ENCODE peak calls at places on chromosomes 3 and 15, in seven cellular contexts. N is IMR-90, V is mesendoderm, C is H9, R is H1, E is mesenchymal stem cell, Z is neuronal stem cell. A is an unnamed sample.

GRCh38 chr15:60819860-60820259 is 340.9 kb upstream of the ICE2 start:
- DNase-seq in Z (no peak), N (no peak), E (no peak), R (no peak), C (no peak), V (no peak), A (no peak)

GRCh38 chr3:103847081-103848062 is 1412.6 kb downstream of the ZPLD1 start:
- DNase-seq in Z (no peak), V (no peak), N (no peak), E (no peak), C (no peak), R (no peak), A (no peak)

GRCh38 chr15:29270169-29270955 is 740 bp upstream of the NSMCE3 start:
- DNase-seq in C (no peak), E (peak; percentile 65), N (peak; percentile 73), Z (no peak), R (no peak), V (no peak), A (peak; percentile 33)

GRCh38 chr3:119601154-119601553 is 3.5 kb downstream of the PLA1A start:
- DNase-seq in R (no peak), N (no peak), C (no peak), Z (no peak), E (no peak), V (no peak), A (no peak)

GRCh38 chr15:39885099-39885777 is 34.8 kb downstream of the GPR176 start:
- DNase-seq in V (no peak), E (no peak), C (no peak), R (no peak), Z (no peak), N (no peak), A (no peak)

GRCh38 chr3:115792206-115792955 is 169.1 kb downstream of the GAP43 start:
- DNase-seq in V (no peak), N (peak; percentile 52), C (no peak), E (peak; percentile 29), R (no peak), Z (no peak), A (no peak)

GRCh38 chr15:39154136-39154770 is 426.6 kb upstream of the THBS1 start:
- DNase-seq in V (no peak), N (no peak), R (no peak), C (no peak), E (no peak), Z (no peak), A (no peak)

GRCh38 chr3:196517919-196518318 is 2.8 kb upstream of the SMCO1 start:
- DNase-seq in C (peak; percentile 53), E (no peak), N (no peak), Z (no peak), R (no peak), V (no peak), A (no peak)

GRCh38 chr3:66490214-66490613 is 10.6 kb downstream of the LRIG1 start:
- DNase-seq in V (no peak), Z (no peak), N (peak; percentile 87), R (no peak), E (peak; percentile 75), C (no peak), A (no peak)

DNA sequence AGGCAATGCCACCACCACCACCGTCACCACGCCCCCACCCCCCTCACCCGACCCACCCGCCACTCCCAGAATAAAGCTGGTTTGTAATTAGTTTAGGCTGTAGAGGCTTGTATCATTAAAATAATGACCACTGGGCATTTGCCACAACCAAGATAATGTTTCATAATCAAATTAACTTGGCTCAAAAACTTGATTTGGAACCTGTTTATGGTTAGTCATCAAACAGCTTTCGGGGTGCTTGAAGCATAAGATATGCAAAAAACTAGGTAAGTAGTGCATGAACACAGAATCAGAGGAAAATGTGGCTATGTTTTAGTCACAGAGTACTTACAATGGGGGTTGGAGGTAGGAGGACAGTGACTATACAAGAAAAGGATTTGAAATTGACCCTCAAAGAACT is 115.1 kb downstream of the FHIT start:
- DNase-seq in C (no peak), R (no peak), N (no peak), E (no peak), Z (no peak), V (no peak), A (no peak)
- H3K18ac ChIP-seq in C (no peak overlapping the region), R (no peak overlapping the region), N (no peak overlapping the region), E (no peak overlapping the region), Z (no peak overlapping the region), V (no peak overlapping the region), A (no peak overlapping the region)

GRCh38 chr3:49607796-49608195 is 53.5 kb downstream of the BSN start:
- DNase-seq in N (no peak), R (no peak), C (no peak), E (no peak), V (no peak), Z (no peak), A (no peak)
- H2BK120ac ChIP-seq in N (no peak overlapping the region), R (no peak overlapping the region), C (no peak overlapping the region), E (no peak overlapping the region), V (no peak overlapping the region), Z (no peak overlapping the region), A (no peak overlapping the region)

GRCh38 chr3:180000500-180000899 is 36.2 kb downstream of the PEX5L start:
- DNase-seq in V (no peak), N (no peak), R (no peak), E (no peak), C (no peak), Z (no peak), A (no peak)

DNA sequence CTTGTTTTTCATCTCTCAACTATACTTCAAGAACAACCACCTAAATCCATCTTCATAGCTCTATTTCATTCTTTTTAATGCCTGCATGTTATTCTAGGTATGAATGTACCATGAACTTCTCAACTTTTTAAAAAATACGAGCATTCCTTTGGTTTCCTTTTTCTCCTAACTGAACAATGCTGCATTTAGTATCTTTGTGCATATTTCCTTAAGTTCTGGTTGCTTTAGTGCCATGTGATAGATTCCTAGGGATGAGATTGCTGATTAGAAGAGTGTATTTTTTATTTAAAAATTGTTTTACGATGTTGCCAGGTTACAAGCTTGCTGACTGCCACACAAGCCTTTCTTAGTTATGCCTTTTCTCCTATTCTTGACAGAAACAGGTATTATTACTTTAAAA is 34.7 kb downstream of the PEX5L start:
- DNase-seq in Z (no peak), C (no peak), R (no peak), N (no peak), V (no peak), E (no peak), A (no peak)
- H3K18ac ChIP-seq in Z (no peak overlapping the region), C (no peak overlapping the region), R (no peak overlapping the region), N (no peak overlapping the region), V (no peak overlapping the region), E (no peak overlapping the region), A (no peak overlapping the region)

GRCh38 chr3:15726881-15727280 is 70.9 kb downstream of the ANKRD28 start:
- DNase-seq in V (no peak), N (no peak), E (no peak), R (no peak), Z (no peak), C (no peak), A (no peak)
- H2BK120ac ChIP-seq in V (no peak overlapping the region), N (no peak overlapping the region), E (no peak overlapping the region), R (no peak overlapping the region), Z (no peak overlapping the region), C (no peak overlapping the region), A (no peak overlapping the region)

GRCh38 chr3:14297784-14298236 is 104.6 kb upstream of the SLC6A6 start:
- DNase-seq in V (peak; percentile 46), Z (no peak), N (no peak), R (no peak), E (no peak), C (no peak), A (no peak)
- H3K18ac ChIP-seq in V (peak overlapping the region; percentile 33), Z (peak overlapping the region; percentile 83), N (no peak overlapping the region), R (peak overlapping the region; percentile 75), E (no peak overlapping the region), C (peak overlapping the region; percentile 53), A (no peak overlapping the region)

GRCh38 chr3:116815321-116815720 is 105.7 kb downstream of the TUSC7 start:
- DNase-seq in C (no peak), N (no peak), R (no peak), E (no peak), V (no peak), Z (no peak), A (peak; percentile 80)

DNA sequence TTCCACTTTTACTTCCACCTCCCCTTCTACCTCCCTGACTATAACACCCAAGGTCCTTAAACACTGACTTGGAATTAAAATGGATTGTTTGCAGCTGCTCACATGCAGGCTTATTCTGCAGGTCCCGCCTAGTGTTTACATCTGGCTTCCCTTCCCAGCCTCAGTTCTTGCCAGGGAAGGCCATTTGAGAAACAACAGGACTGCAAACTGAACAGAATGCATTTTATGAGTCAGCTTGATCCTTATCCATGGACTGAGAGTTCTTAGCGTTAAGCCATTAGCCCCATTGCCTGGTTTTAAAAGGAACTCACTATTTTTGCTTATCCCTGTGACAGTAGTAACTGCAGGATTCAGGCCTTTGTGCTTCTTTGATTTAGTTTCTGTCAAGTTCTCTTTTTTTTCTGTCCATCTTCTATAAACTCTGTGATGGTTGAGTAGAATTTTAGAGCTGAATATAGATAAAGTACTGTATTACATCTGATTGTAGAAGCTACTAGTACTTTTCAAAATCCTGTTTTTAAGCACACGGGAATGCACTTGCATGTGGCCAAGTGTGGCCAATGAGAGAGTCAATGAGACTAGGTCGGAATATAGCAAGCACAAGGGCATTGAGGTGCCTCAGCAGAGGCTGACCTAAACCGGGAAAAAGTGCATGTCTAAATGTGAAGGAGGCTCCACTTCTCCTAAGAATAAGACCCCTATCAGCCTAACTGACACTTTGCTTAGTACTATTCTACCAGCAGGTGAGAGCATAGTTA is 106.4 kb downstream of the TUSC7 start:
- DNase-seq in R (no peak), E (peak; percentile 88), V (no peak), N (peak; percentile 82), Z (no peak), C (no peak), A (peak; percentile 2)
- H2BK120ac ChIP-seq in R (no peak overlapping the region), E (no peak overlapping the region), V (no peak overlapping the region), N (no peak overlapping the region), Z (no peak overlapping the region), C (no peak overlapping the region), A (no peak overlapping the region)

GRCh38 chr3:154904328-154904727 is 175.8 kb upstream of the MME start:
- DNase-seq in C (peak; percentile 32), R (peak; percentile 5), Z (peak; percentile 2), N (peak; percentile 54), E (peak; percentile 36), V (peak; percentile 71), A (peak; percentile 10)
- H3K18ac ChIP-seq in C (no peak overlapping the region), R (no peak overlapping the region), Z (no peak overlapping the region), N (peak overlapping the region; percentile 86), E (no peak overlapping the region), V (no peak overlapping the region), A (no peak overlapping the region)

GRCh38 chr3:35832140-35832571 is 192.8 kb downstream of the ARPP21 start:
- DNase-seq in V (peak; percentile 5), R (no peak), C (no peak), Z (no peak), E (no peak), N (no peak), A (peak; percentile 5)

DNA sequence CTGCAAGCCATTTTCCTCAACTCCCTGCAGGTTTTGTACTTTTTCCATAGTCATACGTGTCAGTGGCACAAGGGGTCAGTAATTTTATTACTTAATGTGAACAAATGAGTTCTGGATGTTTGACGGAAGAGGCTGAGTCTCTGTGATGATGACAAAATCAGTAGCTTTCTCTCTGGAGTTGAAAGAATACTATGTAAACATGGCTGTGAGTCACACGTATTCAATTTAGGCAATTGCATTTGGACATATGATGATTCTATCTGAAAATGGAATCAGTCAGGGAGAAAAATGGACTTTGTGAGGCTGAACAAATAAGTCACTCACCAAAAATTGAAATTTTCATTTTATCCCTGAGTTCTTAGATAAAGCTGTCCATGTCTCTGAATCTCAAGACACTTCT is 190.2 kb downstream of the ARPP21 start:
- DNase-seq in E (peak; percentile 7), Z (no peak), V (no peak), R (no peak), C (no peak), N (no peak), A (no peak)
- H2BK120ac ChIP-seq in E (no peak overlapping the region), Z (no peak overlapping the region), V (no peak overlapping the region), R (no peak overlapping the region), C (no peak overlapping the region), N (no peak overlapping the region), A (no peak overlapping the region)

A was measured in trophoblast cell.